ENCODE peak calls at places on chromosome 11, in nine cellular contexts. B, Y, X, I, T, R, W, S and M are unnamed samples. For H3K4me1, the result is how much of the 10 kb centered on the place peaks cover.

GRCh38 chr11:113134605-113135004 is 173.4 kb downstream of the NCAM1 start:
- DNase-seq in B (no peak), Y (no peak), X (no peak), I (no peak), T (no peak), R (no peak), W (no peak), S (no peak), M (no peak)

GRCh38 chr11:35618497-35619029 is 303 bp downstream of the FJX1 start:
- DNase-seq in B (no peak), Y (no peak), X (no peak), I (peak), T (peak), R (peak), W (peak), S (no peak), M (no peak)

GRCh38 chr11:75589933-75590332 is 27.9 kb downstream of the SERPINH1 start:
- DNase-seq in B (no peak), Y (no peak), X (no peak), I (no peak), T (peak), R (no peak), W (no peak), S (no peak), M (no peak)

GRCh38 chr11:14288189-14288935 is 70.6 kb downstream of the RRAS2 start:
- DNase-seq in B (no peak), Y (no peak), X (no peak), I (no peak), T (no peak), R (no peak), W (no peak), S (peak), M (no peak)

GRCh38 chr11:88016392-88017020 is 158.7 kb downstream of the RAB38 start:
- DNase-seq in B (peak), Y (peak), X (no peak), I (peak), T (peak), R (peak), W (peak), S (peak), M (peak)

GRCh38 chr11:112300094-112300786 is 39.6 kb upstream of the PLET1 start:
- DNase-seq in B (no peak), Y (no peak), X (no peak), I (no peak), T (no peak), R (no peak), W (no peak), S (no peak), M (no peak)

GRCh38 chr11:112280268-112281126 is 19.8 kb upstream of the PLET1 start:
- DNase-seq in B (peak), Y (peak), X (no peak), I (peak), T (peak), R (peak), W (peak), S (peak), M (peak)

GRCh38 chr11:33406241-33406640 is 149.1 kb downstream of the HIPK3 start:
- DNase-seq in B (no peak), Y (no peak), X (no peak), I (no peak), T (no peak), R (no peak), W (no peak), S (no peak), M (no peak)

GRCh38 chr11:2466069-2466801 is 21.4 kb downstream of the KCNQ1 start:
- DNase-seq in B (no peak), Y (no peak), X (no peak), I (no peak), T (no peak), R (no peak), W (no peak), S (no peak), M (no peak)

GRCh38 chr11:24886880-24887619 is 390.2 kb downstream of the LUZP2 start:
- DNase-seq in B (no peak), Y (no peak), X (no peak), I (no peak), T (no peak), R (no peak), W (no peak), S (no peak), M (no peak)

GRCh38 chr11:64672875-64673274 is 50.1 kb downstream of the NRXN2 start:
- DNase-seq in B (no peak), Y (no peak), X (no peak), I (no peak), T (no peak), R (no peak), W (no peak), S (no peak), M (no peak)

GRCh38 chr11:115208808-115209259 is 295.4 kb downstream of the CADM1 start:
- DNase-seq in B (no peak), Y (no peak), X (no peak), I (no peak), T (no peak), R (no peak), W (no peak), S (no peak), M (no peak)

GRCh38 chr11:55707029-55707428 is 45.0 kb downstream of the OR4C6 start:
- DNase-seq in B (no peak), Y (no peak), X (no peak), I (no peak), T (peak), R (no peak), W (peak), S (peak), M (no peak)
- TF ChIP-seq EP300 in B (no peak), Y (no peak), X (no peak), I (no peak), T (no peak), R (no peak), W (no peak), S (no peak), M (no peak)

GRCh38 chr11:102147031-102147430 is 36.8 kb downstream of the YAP1 start:
- DNase-seq in B (no peak), Y (no peak), X (no peak), I (no peak), T (no peak), R (no peak), W (no peak), S (no peak), M (no peak)

GRCh38 chr11:102144357-102145342 is 34.4 kb downstream of the YAP1 start:
- DNase-seq in B (peak), Y (no peak), X (no peak), I (no peak), T (no peak), R (peak), W (no peak), S (no peak), M (peak)

GRCh38 chr11:102142333-102142732 is 32.1 kb downstream of the YAP1 start:
- DNase-seq in B (no peak), Y (no peak), X (no peak), I (no peak), T (no peak), R (no peak), W (no peak), S (no peak), M (no peak)

GRCh38 chr11:102147632-102148031 is 37.4 kb downstream of the YAP1 start:
- DNase-seq in B (no peak), Y (no peak), X (no peak), I (no peak), T (no peak), R (no peak), W (no peak), S (no peak), M (no peak)

DNA sequence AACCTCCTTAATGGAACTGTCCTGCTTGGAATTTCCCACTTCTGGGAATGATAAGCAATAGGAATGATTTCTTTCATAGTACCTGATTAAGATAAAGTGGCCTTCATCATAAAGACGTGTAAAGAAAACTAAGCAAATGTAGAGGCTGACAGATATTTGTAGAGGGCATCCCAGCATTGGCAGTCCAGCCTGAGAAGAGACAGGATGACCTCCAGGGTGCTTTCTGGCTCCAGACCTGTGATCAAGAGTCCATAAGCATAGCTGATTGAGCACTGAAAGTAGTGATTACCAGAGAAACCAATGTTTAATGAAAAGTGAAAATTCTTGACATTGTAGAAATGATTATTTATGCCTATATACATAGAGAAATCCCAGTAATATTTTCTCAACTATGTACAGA is 33.6 kb downstream of the YAP1 start:
- DNase-seq in B (no peak), Y (no peak), X (no peak), I (no peak), T (no peak), R (no peak), W (no peak), S (no peak), M (no peak)
- H3K4me1 ChIP-seq in B (under half), Y (under half), X (half or more), I (half or more), T (under half), R (under half), W (under half), S (under half), M (under half)

DNA sequence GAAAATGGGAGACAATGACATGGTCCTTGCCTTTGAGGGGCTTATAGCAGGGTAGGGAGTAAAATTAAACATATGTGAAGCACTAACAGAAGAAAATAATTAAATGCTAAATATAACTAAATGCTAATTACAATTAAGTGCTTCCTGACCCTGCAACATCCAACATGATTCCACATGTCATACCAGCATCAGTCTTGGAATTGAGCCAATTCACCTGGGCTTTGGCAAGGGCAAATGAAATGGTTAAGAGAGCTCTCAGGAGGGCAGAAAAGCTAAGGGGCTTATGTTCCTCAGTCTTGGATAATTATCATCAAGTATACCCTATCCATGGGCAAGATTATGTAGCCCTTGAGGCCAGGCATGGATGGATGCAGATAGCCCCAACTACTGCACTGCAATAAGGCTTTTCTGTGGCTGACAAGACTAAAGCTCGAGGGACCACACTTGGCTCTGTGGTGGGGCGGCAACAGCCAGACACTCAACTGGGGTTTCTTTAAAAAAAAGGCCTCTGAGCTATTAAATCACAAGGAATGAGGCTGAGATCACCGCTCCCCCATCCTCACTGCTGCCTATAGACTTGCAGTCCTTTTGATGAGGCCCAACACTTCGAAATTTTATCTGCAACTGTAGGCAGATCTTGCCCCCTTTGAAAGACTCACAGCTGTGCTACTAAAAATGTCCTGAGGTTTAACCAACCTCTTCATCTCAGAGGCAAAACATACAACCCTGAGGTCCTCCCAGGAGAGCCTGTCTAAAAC is 39.0 kb downstream of the IL18BP start:
- DNase-seq in B (no peak), Y (no peak), X (no peak), I (no peak), T (no peak), R (no peak), W (no peak), S (no peak), M (no peak)
- H3K27ac ChIP-seq in B (peak), Y (peak), X (peak), I (peak), T (no peak), R (peak), W (peak), S (no peak), M (peak)

GRCh38 chr11:125290263-125290662 is 125.7 kb downstream of the PKNOX2 start:
- DNase-seq in B (no peak), Y (no peak), X (no peak), I (no peak), T (no peak), R (no peak), W (no peak), S (no peak), M (no peak)
- TF ChIP-seq EP300 in B (no peak), Y (no peak), X (no peak), I (no peak), T (no peak), R (no peak), W (no peak), S (no peak), M (no peak)

GRCh38 chr11:118045191-118045590 is 31.7 kb upstream of the TMPRSS4 start:
- DNase-seq in B (no peak), Y (no peak), X (peak), I (no peak), T (no peak), R (no peak), W (no peak), S (no peak), M (no peak)

GRCh38 chr11:118046964-118047700 is 29.7 kb upstream of the TMPRSS4 start:
- DNase-seq in B (no peak), Y (no peak), X (peak), I (no peak), T (no peak), R (no peak), W (no peak), S (no peak), M (no peak)

GRCh38 chr11:118046051-118046963 is 30.6 kb upstream of the TMPRSS4 start:
- DNase-seq in B (no peak), Y (no peak), X (peak), I (no peak), T (no peak), R (no peak), W (no peak), S (no peak), M (no peak)

GRCh38 chr11:118042126-118042525 is 34.8 kb upstream of the TMPRSS4 start:
- DNase-seq in B (no peak), Y (no peak), X (no peak), I (no peak), T (no peak), R (no peak), W (no peak), S (no peak), M (no peak)

DNA sequence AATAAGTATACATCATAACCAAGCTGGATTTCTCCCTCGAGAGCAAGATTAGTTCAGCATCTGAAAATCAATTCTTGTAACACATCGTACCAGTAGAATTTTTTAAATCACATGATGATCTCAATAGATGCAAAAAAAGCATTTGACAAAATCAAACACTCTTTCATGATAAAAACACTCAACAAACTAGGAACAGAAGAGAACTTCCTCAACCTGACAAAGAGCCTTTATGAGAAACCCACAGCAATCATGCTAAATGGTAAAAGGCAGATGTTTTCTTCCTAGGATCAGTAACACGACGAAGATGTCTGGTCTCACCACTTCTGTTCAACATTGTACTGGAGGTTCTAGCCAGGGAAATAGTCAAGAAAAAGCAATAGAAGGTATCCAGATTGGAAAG is 34.1 kb upstream of the TMPRSS4 start:
- DNase-seq in B (no peak), Y (no peak), X (peak), I (no peak), T (no peak), R (no peak), W (no peak), S (no peak), M (no peak)
- H3K4me1 ChIP-seq in B (under half), Y (under half), X (under half), I (under half), T (under half), R (under half), W (under half), S (under half), M (under half)

GRCh38 chr11:44030996-44031395 is 16.8 kb upstream of the ACCSL start:
- DNase-seq in B (no peak), Y (no peak), X (peak), I (no peak), T (no peak), R (no peak), W (no peak), S (no peak), M (no peak)
- H3K27ac ChIP-seq in B (no peak), Y (peak), X (peak), I (peak), T (no peak), R (peak), W (peak), S (no peak), M (peak)

GRCh38 chr11:86278226-86278625 is 23.8 kb upstream of the HIKESHI start:
- DNase-seq in B (no peak), Y (no peak), X (no peak), I (no peak), T (no peak), R (no peak), W (no peak), S (no peak), M (no peak)
- TF ChIP-seq EP300 in B (no peak), Y (no peak), X (no peak), I (no peak), T (no peak), R (no peak), W (no peak), S (no peak), M (no peak)